ENCODE peak calls at places on chromosomes 4 and X, in seven cellular contexts. E is T follicular helper cell; Y is NCI-H1092 treated with DMSO at 0.1 percent for 48 hours; Q is HCT116; U is T-cell; Z is germinal center; W is stimulated activated CD4-positive, alpha-beta T cell treated with anti-CD3 and anti-CD28 coated beads, Interleukin-2, amount 100 ng/mL, for 48 hours. S is an unnamed sample.
A peak's percentile ranks its signal among the peaks of the same experiment; 100 is the strongest.

GRCh38 chrX:148670277-148670676 is 169.9 kb downstream of the AFF2 start:
- DNase-seq in E (no peak), Y (no peak), Q (no peak), U (no peak), Z (peak; percentile 13), W (no peak), S (no peak)

GRCh38 chrX:56853436-56853835 is 124.4 kb downstream of the NBDY start:
- DNase-seq in E (no peak), Y (no peak), Q (no peak), U (no peak), Z (no peak), W (no peak), S (no peak)

GRCh38 chr4:174038481-174038880 is 245.0 kb downstream of the FBXO8 start:
- DNase-seq in E (no peak), Y (no peak), Q (no peak), U (no peak), Z (no peak), W (no peak), S (no peak)

GRCh38 chrX:136147320-136147901 is at the start of gene FHL1:
- DNase-seq in E (peak; percentile 43), Y (no peak), Q (no peak), U (peak; percentile 27), Z (peak; percentile 13), W (peak; percentile 25), S (peak; percentile 58)

GRCh38 chr4:39151120-39151713 is 31.1 kb upstream of the WDR19 start:
- DNase-seq in E (no peak), Y (peak; percentile 33), Q (no peak), U (no peak), Z (peak; percentile 7), W (no peak), S (no peak)

GRCh38 chr4:70061980-70062379 is 11.7 kb downstream of the HTN1 start:
- DNase-seq in E (no peak), Y (no peak), Q (no peak), U (no peak), Z (no peak), W (no peak), S (no peak)

GRCh38 chr4:76208005-76208765 is 5.4 kb downstream of the SCARB2 start:
- DNase-seq in E (no peak), Y (peak; percentile 61), Q (no peak), U (no peak), Z (no peak), W (no peak), S (no peak)

GRCh38 chr4:168386002-168386401 is 67.5 kb upstream of the DDX60 start:
- DNase-seq in E (no peak), Y (no peak), Q (no peak), U (no peak), Z (no peak), W (no peak), S (no peak)

GRCh38 chr4:89739589-89739988 is 97.4 kb downstream of the SNCA start:
- DNase-seq in E (no peak), Y (no peak), Q (no peak), U (no peak), Z (no peak), W (no peak), S (no peak)

GRCh38 chr4:129428454-129428853 is 332.5 kb downstream of the C4orf33 start:
- DNase-seq in E (no peak), Y (peak; percentile 87), Q (no peak), U (no peak), Z (no peak), W (no peak), S (no peak)

GRCh38 chr4:28269426-28269825 is 1408.8 kb downstream of the STIM2 start:
- DNase-seq in E (no peak), Y (no peak), Q (no peak), U (no peak), Z (no peak), W (no peak), S (no peak)

GRCh38 chr4:10123227-10124101 is 6.9 kb upstream of the WDR1 start:
- DNase-seq in E (no peak), Y (no peak), Q (no peak), U (no peak), Z (no peak), W (no peak), S (no peak)

GRCh38 chrX:111955916-111956315 is 79.9 kb downstream of the TRPC5OS start:
- DNase-seq in E (no peak), Y (peak; percentile 77), Q (no peak), U (no peak), Z (no peak), W (no peak), S (no peak)

GRCh38 chr4:153153339-153153851 is 50.8 kb upstream of the TRIM2 start:
- DNase-seq in E (peak; percentile 62), Y (peak; percentile 88), Q (no peak), U (peak; percentile 76), Z (peak; percentile 59), W (peak; percentile 59), S (peak; percentile 59)

GRCh38 chrX:20454117-20454516 is 187.4 kb upstream of the RPS6KA3 start:
- DNase-seq in E (no peak), Y (no peak), Q (no peak), U (no peak), Z (no peak), W (no peak), S (no peak)

GRCh38 chrX:13092455-13092941 is 48.1 kb upstream of the FAM9C start:
- DNase-seq in E (peak; percentile 77), Y (no peak), Q (no peak), U (peak; percentile 73), Z (no peak), W (no peak), S (peak; percentile 77)

GRCh38 chrX:150828785-150829184 is 69.7 kb downstream of the CD99L2 start:
- DNase-seq in E (no peak), Y (no peak), Q (no peak), U (no peak), Z (no peak), W (no peak), S (no peak)

GRCh38 chr4:44663539-44664263 is 12.3 kb upstream of the YIPF7 start:
- DNase-seq in E (no peak), Y (no peak), Q (no peak), U (no peak), Z (no peak), W (no peak), S (no peak)

GRCh38 chr4:110533590-110533910 is 57.6 kb downstream of the ENPEP start:
- DNase-seq in E (no peak), Y (no peak), Q (no peak), U (no peak), Z (no peak), W (no peak), S (no peak)

GRCh38 chrX:47530054-47530453 is 31.0 kb upstream of the ARAF start:
- DNase-seq in E (no peak), Y (no peak), Q (no peak), U (no peak), Z (no peak), W (no peak), S (no peak)

GRCh38 chr4:40918330-40918729 is 168.6 kb downstream of the NSUN7 start:
- DNase-seq in E (no peak), Y (peak; percentile 72), Q (no peak), U (no peak), Z (no peak), W (no peak), S (no peak)

S was measured in effector memory CD4-positive, alpha-beta T cell.